ENCODE peak calls at places on chromosomes 16 and 17, in seven cellular contexts. B is upper lobe of left lung, C is heart left ventricle, T is H1, N is testis, P is gastrocnemius medialis, Q is esophagus squamous epithelium. R is an unnamed sample.

GRCh38 chr16:19396555-19397011 is 21.1 kb upstream of the TMC5 start:
- DNase-seq in N (no peak), B (no peak), P (no peak), Q (no peak), C (no peak), T (no peak), R (no peak)

GRCh38 chr17:51147641-51148040 is 5.7 kb upstream of the NME1 start:
- DNase-seq in B (no peak), N (no peak), C (no peak), P (no peak), Q (no peak), T (no peak), R (no peak)

GRCh38 chr16:11151156-11151904 is 104.7 kb downstream of the SOCS1 start:
- DNase-seq in C (no peak), N (no peak), Q (no peak), T (no peak), B (no peak), P (no peak), R (no peak)

GRCh38 chr17:7441202-7441705 is 1.9 kb downstream of the FGF11 start:
- DNase-seq in N (no peak), B (no peak), Q (no peak), P (no peak), C (no peak), T (no peak), R (no peak)

GRCh38 chr17:40879026-40879425 is 6.0 kb downstream of the KRT20 start:
- DNase-seq in B (no peak), T (no peak), N (no peak), P (no peak), C (no peak), Q (no peak), R (no peak)

GRCh38 chr17:7440113-7440822 is 956 bp downstream of the FGF11 start:
- DNase-seq in T (peak), N (peak), B (peak), P (peak), C (peak), Q (no peak), R (peak)

GRCh38 chr16:83581082-83581481 is 226.7 kb upstream of the HSBP1 start:
- DNase-seq in T (no peak), N (no peak), C (no peak), B (no peak), Q (no peak), P (no peak), R (no peak)

GRCh38 chr17:52124993-52125392 is 33.5 kb downstream of the CA10 start:
- DNase-seq in P (no peak), T (no peak), Q (no peak), B (no peak), C (no peak), N (no peak), R (no peak)

GRCh38 chr16:3129137-3130131 is 5.4 kb upstream of the ZNF213 start:
- DNase-seq in B (peak), P (peak), C (peak), T (peak), N (peak), Q (peak), R (peak)
- TF ChIP-seq POLR2A in B (peak), P (no peak), C (no peak), T (peak), N (no peak), Q (no peak), R (no peak)

DNA sequence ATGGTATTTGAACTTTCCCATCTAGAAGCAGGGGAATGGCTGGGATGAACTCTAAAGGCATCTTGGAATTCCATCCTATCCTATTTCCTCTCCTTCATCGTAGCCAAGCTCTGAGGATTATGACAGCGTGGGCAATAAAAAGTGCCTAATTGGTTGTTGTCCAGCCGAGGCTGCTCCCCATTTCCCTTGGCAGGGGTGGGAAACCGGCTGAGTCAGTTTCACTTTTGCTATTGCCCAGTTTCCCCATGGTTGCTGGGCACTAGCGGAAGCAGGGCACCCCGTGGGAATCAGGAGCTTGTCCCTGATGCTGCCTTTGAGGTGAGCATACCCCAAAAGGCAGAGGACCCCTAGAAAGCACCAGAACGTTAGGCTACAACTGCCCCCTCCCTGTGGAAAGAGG is 13.8 kb upstream of the SP2 start:
- DNase-seq in C (peak), N (no peak), P (no peak), T (no peak), Q (no peak), B (no peak), R (no peak)
- H3K4me3 ChIP-seq in C (no peak), N (no peak), P (no peak), T (no peak), Q (no peak), B (peak), R (no peak)

GRCh38 chr17:49755681-49756283 is 8.1 kb downstream of the FAM117A start:
- DNase-seq in C (no peak), B (no peak), Q (no peak), T (no peak), N (no peak), P (no peak), R (no peak)

GRCh38 chr17:49756805-49757496 is 7.0 kb downstream of the FAM117A start:
- DNase-seq in N (no peak), T (no peak), B (no peak), P (no peak), Q (no peak), C (no peak), R (no peak)

GRCh38 chr17:49752508-49752907 is 11.4 kb downstream of the FAM117A start:
- DNase-seq in Q (no peak), N (no peak), B (no peak), T (no peak), C (no peak), P (no peak), R (no peak)

GRCh38 chr17:49756323-49756722 is 7.6 kb downstream of the FAM117A start:
- DNase-seq in P (no peak), B (no peak), Q (no peak), N (no peak), C (no peak), T (no peak), R (no peak)

DNA sequence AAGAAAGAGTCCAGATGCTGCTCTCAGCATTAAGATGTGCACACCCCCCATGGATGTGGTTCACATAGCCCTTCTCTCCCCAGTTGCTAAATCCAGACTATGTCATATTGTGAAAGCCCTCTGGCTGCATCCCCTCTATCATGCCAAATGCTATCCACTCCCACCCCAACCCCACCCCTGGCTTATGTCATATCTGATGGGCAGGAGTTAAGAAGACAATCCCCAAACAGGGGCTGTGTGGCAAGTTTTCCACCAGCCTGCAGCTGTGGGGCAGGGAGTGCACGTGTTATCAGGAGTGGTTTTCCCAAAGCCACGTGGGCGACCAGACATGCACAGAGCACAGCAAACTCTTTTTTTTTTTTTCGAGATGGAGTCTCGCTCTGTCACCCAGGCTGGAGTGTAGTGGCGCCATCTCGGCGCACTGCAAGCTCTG is 10.0 kb downstream of the FAM117A start:
- DNase-seq in B (no peak), P (peak), C (no peak), Q (no peak), T (no peak), N (no peak), R (no peak)
- TF ChIP-seq POLR2A in B (no peak), P (no peak), C (no peak), Q (no peak), T (no peak), N (no peak), R (no peak)

DNA sequence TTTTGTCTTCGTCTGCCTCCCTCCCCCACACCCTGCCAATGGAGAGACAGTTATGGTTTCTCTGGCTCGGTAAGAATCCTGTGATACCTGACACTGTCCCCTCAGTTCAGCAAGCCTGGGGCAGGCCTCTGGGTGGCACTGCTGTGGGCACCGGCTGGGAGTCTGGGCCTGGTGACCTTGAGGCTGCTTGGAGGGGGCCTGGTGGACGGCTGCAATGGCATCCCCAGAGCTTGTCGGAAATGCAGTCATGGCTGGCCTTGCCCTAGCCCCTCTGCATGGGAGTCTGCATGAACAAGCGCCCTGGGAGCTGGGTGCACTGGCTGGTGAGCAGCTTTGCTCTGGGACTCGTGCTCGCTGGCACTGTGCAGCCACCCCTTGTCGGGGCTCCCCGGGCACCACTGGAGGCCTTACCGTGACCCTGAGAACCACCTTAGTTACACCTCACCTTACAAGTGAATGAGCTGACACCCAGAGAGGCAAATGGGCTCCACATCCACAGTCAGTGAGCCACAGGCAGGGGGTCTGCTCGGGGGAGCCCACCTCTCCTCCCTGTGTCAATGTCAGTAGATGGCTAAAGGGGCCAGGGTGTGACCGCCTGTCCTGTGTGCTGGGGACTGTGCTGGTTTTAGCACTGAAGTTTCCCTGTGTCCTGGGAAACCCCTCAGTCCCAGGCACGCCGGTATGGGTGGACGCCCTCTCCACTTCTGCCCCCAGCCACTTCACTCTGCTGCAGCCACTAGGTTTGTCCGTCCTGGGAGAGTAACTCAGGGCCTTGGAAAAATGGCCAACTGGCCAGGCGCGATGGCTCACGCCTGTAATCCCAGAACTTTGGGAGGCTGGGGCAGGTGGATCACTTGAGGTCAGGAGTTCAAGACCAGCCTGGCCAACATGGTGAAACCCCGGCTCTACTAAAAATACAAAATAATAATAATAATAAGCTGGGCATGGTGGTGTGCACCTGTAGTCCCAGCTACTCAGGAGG is 1.4 kb downstream of the LGALS3BP start:
- DNase-seq in B (no peak), P (peak), T (no peak), C (no peak), Q (no peak), N (peak), R (no peak)
- H3K4me3 ChIP-seq in B (peak), P (no peak), T (no peak), C (peak), Q (peak), N (no peak), R (peak)

GRCh38 chr17:42744806-42745617 is at the start of gene EZH1:
- DNase-seq in T (peak), C (peak), N (peak), P (peak), Q (peak), B (peak), R (peak)
- TF ChIP-seq POLR2A in T (peak), C (peak), N (peak), P (peak), Q (no peak), B (peak), R (peak)

DNA sequence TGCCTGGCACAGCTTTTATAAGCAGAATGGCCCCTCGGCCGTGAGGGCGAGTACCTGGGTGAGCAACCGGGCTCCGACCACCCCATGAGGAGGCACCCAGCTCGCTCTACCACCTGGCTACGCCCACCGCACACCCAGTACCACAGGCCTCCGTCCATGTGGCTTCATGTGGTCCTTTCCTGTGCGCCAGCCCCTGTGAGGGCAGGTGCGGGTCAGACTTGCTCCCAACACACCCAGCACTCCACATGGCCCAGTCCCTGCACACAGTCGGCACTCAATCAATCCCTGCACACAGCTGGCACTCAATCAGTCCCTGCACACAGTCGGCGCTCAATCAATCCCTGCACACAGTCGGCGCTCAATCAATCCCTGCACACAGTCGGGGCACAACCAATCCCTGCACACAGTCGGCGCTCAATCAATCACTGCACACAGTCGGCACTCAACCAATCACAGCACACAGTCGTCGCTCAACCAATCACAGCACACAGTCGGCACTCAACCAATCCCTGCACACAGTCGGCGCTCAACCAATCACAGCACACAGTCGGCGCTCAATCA is 4.0 kb downstream of the C1QTNF8 start:
- DNase-seq in Q (no peak), B (peak), T (no peak), C (no peak), P (no peak), N (no peak), R (no peak)
- H3K4me3 ChIP-seq in Q (no peak), B (no peak), T (no peak), C (no peak), P (no peak), N (no peak), R (no peak)

GRCh38 chr16:69917739-69918138 is 33.4 kb upstream of the CLEC18A start:
- DNase-seq in P (peak), B (peak), T (peak), C (no peak), Q (no peak), N (peak), R (peak)
- TF ChIP-seq POLR2A in P (peak), B (no peak), T (no peak), C (no peak), Q (no peak), N (no peak), R (no peak)

DNA sequence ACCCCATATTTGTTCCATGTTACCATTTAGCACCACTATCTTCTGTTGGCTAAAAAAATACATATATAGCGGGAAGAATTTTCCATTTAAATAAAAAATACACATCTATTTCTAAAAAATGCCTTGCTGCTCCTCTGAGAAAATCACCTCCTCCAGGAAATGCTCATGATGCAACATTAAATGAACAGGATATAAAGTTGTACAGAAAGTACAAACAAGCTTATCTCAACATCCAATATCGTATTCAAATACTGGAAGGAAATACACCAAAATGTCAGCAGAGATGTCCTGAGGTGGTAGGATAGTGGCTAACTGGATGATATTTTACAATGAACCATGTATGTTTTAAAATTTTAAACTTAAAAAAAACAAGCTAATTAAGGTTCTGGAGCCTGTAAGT is 21.3 kb downstream of the GNA13 start:
- DNase-seq in N (no peak), B (no peak), P (no peak), Q (no peak), C (no peak), T (no peak), R (no peak)
- H3K4me3 ChIP-seq in N (no peak), B (no peak), P (no peak), Q (no peak), C (no peak), T (no peak), R (no peak)